ENCODE peak calls at places on chromosomes 5 and 9, in eight cellular contexts. B is stomach, Y is transverse colon, S is sigmoid colon, A is suprapubic skin, F is H1, E is spleen, G is breast epithelium. T is an unnamed sample.

GRCh38 chr5:13328316-13328715 is 616.2 kb downstream of the DNAH5 start:
- DNase-seq in B (no peak), Y (no peak), S (no peak), A (no peak), F (no peak), E (no peak), G (no peak), T (no peak)

GRCh38 chr5:151068571-151069197 is 12.2 kb downstream of the TNIP1 start:
- DNase-seq in B (no peak), Y (peak), S (no peak), A (no peak), F (no peak), E (no peak), G (no peak), T (no peak)

GRCh38 chr5:88594441-88594840 is 288.5 kb downstream of the MEF2C start:
- DNase-seq in B (no peak), Y (no peak), S (no peak), A (no peak), F (no peak), E (no peak), G (no peak), T (no peak)

GRCh38 chr9:14749738-14750137 is 27.2 kb upstream of the CER1 start:
- DNase-seq in B (no peak), Y (no peak), S (no peak), A (no peak), F (no peak), E (no peak), G (no peak), T (no peak)

GRCh38 chr9:133592731-133593409 is 16.3 kb downstream of the FAM163B start:
- DNase-seq in B (no peak), Y (no peak), S (no peak), A (no peak), F (no peak), E (no peak), G (no peak), T (no peak)

GRCh38 chr9:124075761-124076160 is 64.2 kb downstream of the LHX2 start:
- DNase-seq in B (no peak), Y (no peak), S (no peak), A (no peak), F (no peak), E (no peak), G (no peak), T (no peak)

GRCh38 chr5:102865171-102865509 is 110.0 kb downstream of the PAM start:
- DNase-seq in B (no peak), Y (no peak), S (no peak), A (no peak), F (no peak), E (no peak), G (no peak), T (no peak)

GRCh38 chr5:89233462-89233861 is 350.5 kb upstream of the MEF2C start:
- DNase-seq in B (no peak), Y (no peak), S (no peak), A (no peak), F (no peak), E (no peak), G (no peak), T (no peak)

GRCh38 chr5:150082364-150082763 is 4.0 kb downstream of the CSF1R start:
- DNase-seq in B (peak), Y (no peak), S (no peak), A (no peak), F (no peak), E (no peak), G (no peak), T (no peak)

GRCh38 chr9:131474711-131475110 is 28.0 kb upstream of the POMT1 start:
- DNase-seq in B (no peak), Y (no peak), S (peak), A (peak), F (no peak), E (peak), G (no peak), T (no peak)

GRCh38 chr5:159058928-159059636 is 40.6 kb downstream of the EBF1 start:
- DNase-seq in B (no peak), Y (no peak), S (no peak), A (no peak), F (no peak), E (no peak), G (no peak), T (no peak)

GRCh38 chr9:91239367-91240111 is 122.2 kb downstream of the AUH start:
- DNase-seq in B (no peak), Y (no peak), S (no peak), A (no peak), F (no peak), E (no peak), G (no peak), T (no peak)

GRCh38 chr9:121587863-121588262 is 63.6 kb upstream of the DAB2IP start:
- DNase-seq in B (no peak), Y (no peak), S (no peak), A (no peak), F (no peak), E (no peak), G (no peak), T (no peak)

GRCh38 chr5:177449140-177450061 is 2.8 kb downstream of the PRR7 start:
- DNase-seq in B (no peak), Y (no peak), S (no peak), A (peak), F (no peak), E (no peak), G (no peak), T (no peak)

GRCh38 chr5:177448244-177448950 is 1.8 kb downstream of the PRR7 start:
- DNase-seq in B (no peak), Y (no peak), S (no peak), A (no peak), F (no peak), E (no peak), G (no peak), T (no peak)

GRCh38 chr5:177447066-177447610 is 524 bp downstream of the PRR7 start:
- DNase-seq in B (peak), Y (peak), S (no peak), A (peak), F (peak), E (peak), G (no peak), T (no peak)

GRCh38 chr5:177446184-177447065 is at the start of gene PRR7:
- DNase-seq in B (peak), Y (peak), S (no peak), A (peak), F (peak), E (peak), G (no peak), T (peak)

GRCh38 chr5:177447611-177448243 is 1.1 kb downstream of the PRR7 start:
- DNase-seq in B (peak), Y (no peak), S (peak), A (peak), F (peak), E (peak), G (peak), T (no peak)
- TF ChIP-seq POLR2A in B (no peak), Y (no peak), S (no peak), A (no peak), F (no peak), E (no peak), G (no peak), T (no peak)

GRCh38 chr9:23850242-23851023 is 24.4 kb upstream of the ELAVL2 start:
- DNase-seq in B (no peak), Y (no peak), S (no peak), A (no peak), F (peak), E (no peak), G (no peak), T (no peak)
- H3K4me3 ChIP-seq in B (peak), Y (peak), S (peak), A (peak), F (peak), E (peak), G (peak), T (peak)

DNA sequence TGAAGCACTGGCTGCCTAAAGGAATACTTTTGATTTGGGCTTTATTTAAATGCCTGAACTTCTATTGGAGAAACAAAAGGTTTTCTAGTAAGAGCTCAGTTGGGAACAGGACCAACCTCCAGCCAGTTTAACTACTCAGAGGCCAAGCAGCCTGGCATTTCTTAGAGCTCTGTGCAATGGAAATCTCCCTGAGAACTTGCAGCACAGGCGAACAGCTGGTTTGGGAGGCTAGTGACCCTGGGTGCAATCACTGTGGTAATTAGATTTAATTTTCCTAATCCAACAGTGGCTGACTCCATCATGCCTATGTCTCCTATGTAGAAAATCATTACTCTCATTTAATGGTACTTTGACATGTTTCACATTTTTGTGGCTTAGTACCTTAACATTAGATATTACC is 1.0 kb upstream of the CDH6 start:
- DNase-seq in B (no peak), Y (no peak), S (no peak), A (no peak), F (no peak), E (no peak), G (no peak), T (no peak)
- TF ChIP-seq POLR2AphosphoS5 in B (no peak), Y (no peak), S (no peak), A (no peak), F (no peak), E (no peak), G (no peak), T (no peak)

DNA sequence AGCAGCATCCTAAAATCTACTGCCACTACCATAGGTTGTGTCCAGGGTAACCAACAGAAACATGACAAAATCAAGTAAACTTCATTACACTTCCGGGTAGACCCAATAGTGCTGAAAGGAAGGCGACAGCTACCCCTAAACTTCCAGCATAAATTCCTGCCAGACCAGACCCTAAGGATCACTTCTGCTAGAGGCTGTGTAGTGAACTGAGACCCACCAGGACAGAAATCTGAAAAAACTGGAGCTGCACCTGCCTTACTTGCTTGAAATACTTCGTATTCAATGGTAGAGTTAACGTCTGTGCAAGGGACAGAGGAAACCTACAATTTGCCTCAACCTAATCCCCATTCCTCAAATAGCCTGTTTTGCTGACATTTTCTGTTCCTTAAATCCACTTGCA is 1.0 kb upstream of the SECISBP2 start:
- DNase-seq in B (no peak), Y (no peak), S (no peak), A (no peak), F (no peak), E (no peak), G (no peak), T (no peak)
- TF ChIP-seq POLR2A in B (no peak), Y (no peak), S (no peak), A (no peak), F (peak), E (no peak), G (no peak), T (no peak)

T was measured in prostate gland.